ENCODE peak calls at places on chromosomes 12 and 14, in ten cellular contexts. Y, J, L, P, A, D, H, K, I and G are unnamed samples.
A peak's percentile ranks its signal among the peaks of the same experiment; 100 is the strongest.

GRCh38 chr14:68675233-68675577 is 117.7 kb downstream of the ZFP36L1 start:
- DNase-seq in Y (no peak), I (no peak), D (no peak), L (no peak), P (no peak), A (no peak), J (peak; percentile 79), K (no peak), H (no peak), G (no peak)

GRCh38 chr12:110244372-110244771 is 36.7 kb upstream of the ATP2A2 start:
- DNase-seq in P (no peak), D (no peak), Y (no peak), A (no peak), H (no peak), L (no peak), J (no peak), K (no peak), I (peak; percentile 26), G (no peak)

GRCh38 chr12:82817368-82817767 is 130.7 kb downstream of the TMTC2 start:
- DNase-seq in K (no peak), J (peak; percentile 7), A (no peak), Y (no peak), L (peak; percentile 5), I (no peak), H (no peak), P (no peak), D (no peak), G (no peak)

GRCh38 chr12:79300199-79300568 is 390.6 kb downstream of the PAWR start:
- DNase-seq in L (peak; percentile 67), Y (no peak), D (no peak), P (no peak), H (peak; percentile 43), I (no peak), J (no peak), A (peak; percentile 71), K (no peak), G (no peak)

GRCh38 chr14:30874120-30874998 is at the start of gene COCH:
- DNase-seq in H (no peak), L (peak; percentile 41), Y (peak; percentile 56), P (peak; percentile 78), I (peak; percentile 77), A (no peak), J (no peak), D (peak; percentile 57), K (peak; percentile 96), G (no peak)

GRCh38 chr12:17097674-17098073 is 491.7 kb upstream of the LMO3 start:
- DNase-seq in D (no peak), Y (no peak), P (no peak), H (no peak), I (no peak), L (no peak), A (no peak), K (no peak), J (no peak), G (no peak)

GRCh38 chr12:105470601-105471000 is 140.1 kb downstream of the C12orf75 start:
- DNase-seq in A (no peak), H (no peak), Y (no peak), I (no peak), L (no peak), J (peak; percentile 60), P (no peak), D (no peak), K (no peak), G (no peak)

GRCh38 chr12:43602738-43603137 is 50.7 kb upstream of the ADAMTS20 start:
- DNase-seq in D (no peak), J (no peak), L (no peak), I (no peak), K (no peak), A (no peak), H (no peak), P (no peak), Y (no peak), G (no peak)

GRCh38 chr12:93751864-93752610 is 74.9 kb downstream of the CRADD start:
- DNase-seq in H (no peak), L (no peak), P (no peak), D (no peak), K (no peak), J (no peak), I (no peak), Y (no peak), A (peak; percentile 61), G (no peak)

GRCh38 chr12:70353780-70354640 is 12.1 kb upstream of the KCNMB4 start:
- DNase-seq in L (no peak), K (no peak), P (no peak), H (no peak), J (no peak), D (no peak), A (no peak), Y (no peak), I (no peak), G (no peak)

GRCh38 chr14:58061581-58061980 is 90.4 kb downstream of the ARMH4 start:
- DNase-seq in H (no peak), K (no peak), L (no peak), I (no peak), Y (no peak), J (no peak), D (no peak), A (no peak), P (no peak), G (no peak)

GRCh38 chr14:56996721-56997399 is 186.6 kb upstream of the OTX2 start:
- DNase-seq in K (no peak), L (no peak), A (no peak), H (no peak), P (no peak), I (no peak), Y (no peak), J (no peak), D (no peak), G (no peak)

GRCh38 chr12:51082561-51083139 is 746 bp downstream of the CSRNP2 start:
- DNase-seq in A (peak; percentile 7), H (peak; percentile 42), L (peak; percentile 8), D (no peak), P (no peak), I (no peak), Y (no peak), K (no peak), J (peak; percentile 67), G (peak; percentile 10)

GRCh38 chr12:22083167-22083566 is 37.1 kb downstream of the CMAS start:
- DNase-seq in P (no peak), A (peak; percentile 32), H (peak; percentile 58), I (no peak), J (peak; percentile 50), K (no peak), D (no peak), L (peak; percentile 27), Y (no peak), G (peak; percentile 2)

GRCh38 chr14:65446159-65446558 is 33.6 kb downstream of the FUT8 start:
- DNase-seq in D (no peak), P (no peak), K (peak; percentile 25), J (peak; percentile 70), A (peak; percentile 73), L (no peak), Y (no peak), H (peak; percentile 50), I (no peak), G (no peak)

GRCh38 chr14:33404054-33404453 is 465.4 kb downstream of the NPAS3 start:
- DNase-seq in P (no peak), L (no peak), A (peak; percentile 73), D (no peak), K (no peak), Y (no peak), I (no peak), H (peak; percentile 87), J (peak; percentile 4), G (no peak)

GRCh38 chr12:57233357-57234232 is 4.1 kb downstream of the SHMT2 start:
- DNase-seq in D (no peak), A (peak; percentile 59), I (no peak), Y (no peak), J (peak; percentile 70), H (peak; percentile 76), K (no peak), P (no peak), L (no peak), G (no peak)

GRCh38 chr14:63467440-63468072 is 75.6 kb downstream of the PPP2R5E start:
- DNase-seq in J (no peak), H (no peak), A (no peak), L (no peak), I (no peak), K (no peak), Y (no peak), D (no peak), P (no peak), G (no peak)

GRCh38 chr12:131194166-131194565 is 240.5 kb downstream of the ADGRD1 start:
- DNase-seq in Y (no peak), D (no peak), J (no peak), A (no peak), P (no peak), I (no peak), H (no peak), K (no peak), L (no peak), G (no peak)

GRCh38 chr12:71585218-71585617 is 78.4 kb downstream of the ZFC3H1 start:
- DNase-seq in K (no peak), H (no peak), P (no peak), I (no peak), Y (no peak), J (no peak), L (no peak), D (no peak), A (no peak), G (no peak)

GRCh38 chr14:104735830-104736642 is 12.0 kb downstream of the ADSS1 start:
- DNase-seq in Y (no peak), A (peak; percentile 95), P (no peak), J (peak; percentile 84), K (no peak), L (peak; percentile 43), D (no peak), I (peak; percentile 94), H (peak; percentile 79), G (no peak)

GRCh38 chr12:58387199-58387598 is 445.8 kb downstream of the ATP23 start:
- DNase-seq in A (no peak), D (no peak), Y (no peak), L (no peak), J (peak; percentile 67), H (peak; percentile 28), K (no peak), P (no peak), I (no peak), G (no peak)

GRCh38 chr14:60721331-60722162 is 2.6 kb downstream of the SIX4 start:
- DNase-seq in A (peak; percentile 43), J (peak; percentile 61), D (peak; percentile 53), K (peak; percentile 77), H (peak; percentile 44), Y (peak; percentile 33), P (peak; percentile 12), L (no peak), I (peak; percentile 88), G (no peak)